ENCODE peak calls at places on chromosomes 11 and 22, in five cellular contexts. X is epithelial cell of proximal tubule; I is colonic mucosa; P is CD8-positive, alpha-beta T cell; R is astrocyte of the spinal cord. O is an unnamed sample.

GRCh38 chr11:15053201-15053685 is 20.1 kb upstream of the CALCB start:
- DNase-seq in X (peak; percentile 70), I (no peak), P (no peak), R (no peak), O (no peak)

GRCh38 chr11:69010964-69011623 is 2.0 kb downstream of the MRGPRF start:
- DNase-seq in X (no peak), I (peak; percentile 77), P (peak; percentile 5), R (peak; percentile 73), O (peak; percentile 58)

GRCh38 chr11:19939415-19939929 is 220.8 kb downstream of the DBX1 start:
- DNase-seq in X (no peak), I (no peak), P (no peak), R (no peak), O (no peak)

GRCh38 chr22:40215266-40215665 is 37.5 kb downstream of the TNRC6B start:
- DNase-seq in X (no peak), I (peak; percentile 25), P (no peak), R (no peak), O (no peak)

GRCh38 chr22:27507066-27507715 is 294.4 kb downstream of the MN1 start:
- DNase-seq in X (no peak), I (no peak), P (no peak), R (no peak), O (no peak)

GRCh38 chr11:61783717-61784505 is 8.5 kb downstream of the TMEM258 start:
- DNase-seq in X (no peak), I (no peak), P (no peak), R (peak; percentile 84), O (no peak)

GRCh38 chr11:2178906-2179494 is 7.4 kb upstream of the TH start:
- DNase-seq in X (peak; percentile 22), I (no peak), P (no peak), R (peak; percentile 57), O (no peak)

GRCh38 chr11:111359223-111360149 is 19.6 kb downstream of the POU2AF1 start:
- DNase-seq in X (no peak), I (no peak), P (no peak), R (no peak), O (no peak)

GRCh38 chr22:38955250-38955775 is 2.1 kb upstream of the APOBEC3A start:
- DNase-seq in X (no peak), I (no peak), P (no peak), R (no peak), O (no peak)

GRCh38 chr11:83068573-83068972 is 3.1 kb downstream of the RAB30 start:
- DNase-seq in X (no peak), I (no peak), P (no peak), R (no peak), O (no peak)

GRCh38 chr11:65150513-65151271 is 16.4 kb upstream of the SYVN1 start:
- DNase-seq in X (peak; percentile 27), I (peak; percentile 91), P (no peak), R (peak; percentile 90), O (no peak)

GRCh38 chr22:28600546-28601143 is 79.0 kb downstream of the TTC28 start:
- DNase-seq in X (peak; percentile 10), I (peak; percentile 27), P (no peak), R (peak; percentile 76), O (no peak)

GRCh38 chr11:46407635-46408034 is 16.1 kb upstream of the CHRM4 start:
- DNase-seq in X (no peak), I (no peak), P (no peak), R (no peak), O (no peak)

GRCh38 chr11:131353761-131354160 is 16.7 kb upstream of the NTM start:
- DNase-seq in X (no peak), I (no peak), P (no peak), R (no peak), O (no peak)

GRCh38 chr11:72352859-72353551 is 81.3 kb downstream of the CLPB start:
- DNase-seq in X (no peak), I (no peak), P (no peak), R (peak; percentile 69), O (peak; percentile 10)

GRCh38 chr11:101863361-101863760 is 51.4 kb upstream of the CEP126 start:
- DNase-seq in X (peak; percentile 53), I (no peak), P (no peak), R (peak; percentile 68), O (no peak)

GRCh38 chr11:101864098-101864497 is 50.7 kb upstream of the CEP126 start:
- DNase-seq in X (no peak), I (no peak), P (no peak), R (no peak), O (no peak)

GRCh38 chr11:101862410-101863233 is 52.2 kb upstream of the CEP126 start:
- DNase-seq in X (peak; percentile 60), I (peak; percentile 20), P (no peak), R (peak; percentile 71), O (peak; percentile 11)

GRCh38 chr11:101860694-101861371 is 54.0 kb upstream of the CEP126 start:
- DNase-seq in X (no peak), I (peak; percentile 44), P (peak; percentile 5), R (peak; percentile 69), O (peak; percentile 28)
- TF ChIP-seq CTCF in X (peak; percentile 82), I (peak; percentile 69), P (peak; percentile 73), R (peak; percentile 85), O (peak; percentile 84)

GRCh38 chr22:42074846-42075245 is 798 bp downstream of the PHETA2 start:
- DNase-seq in X (no peak), I (no peak), P (no peak), R (no peak), O (no peak)

GRCh38 chr22:42073568-42074152 is 388 bp upstream of the PHETA2 start:
- DNase-seq in X (no peak), I (no peak), P (no peak), R (no peak), O (no peak)

GRCh38 chr22:42075277-42075676 is 1.2 kb downstream of the PHETA2 start:
- DNase-seq in X (no peak), I (no peak), P (no peak), R (no peak), O (no peak)

GRCh38 chr22:42072606-42073330 is 1.3 kb upstream of the PHETA2 start:
- DNase-seq in X (no peak), I (no peak), P (no peak), R (no peak), O (no peak)

DNA sequence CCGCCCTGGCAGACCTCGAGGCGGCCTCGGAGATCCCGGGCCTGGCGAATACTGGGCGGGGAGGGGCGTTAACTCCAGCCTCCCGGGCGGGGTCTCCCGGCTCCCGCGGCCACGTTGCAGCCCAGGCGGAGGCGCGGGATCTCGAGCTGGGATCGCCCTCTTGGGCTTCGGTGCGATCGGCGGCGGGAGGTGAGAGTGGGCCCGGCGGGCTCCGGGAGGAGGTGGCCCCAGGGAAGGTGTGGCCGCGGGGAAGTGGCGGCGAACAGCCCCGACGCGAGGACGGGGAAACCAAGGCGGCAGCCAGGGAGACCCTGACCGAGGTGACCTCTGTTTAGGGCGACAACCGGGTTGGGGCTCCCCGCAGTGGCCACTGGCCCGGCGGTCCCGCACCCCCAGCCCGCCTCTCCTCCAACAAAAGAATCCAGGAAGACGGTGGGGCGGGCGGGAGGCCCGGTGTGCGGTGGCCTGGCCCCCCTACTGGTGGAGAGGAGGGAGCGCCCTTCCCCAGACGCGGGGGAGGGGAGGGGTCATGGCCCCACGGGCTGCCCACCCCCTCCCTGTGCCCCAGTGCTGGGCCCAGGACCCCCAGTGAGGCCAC is at the start of gene PHETA2:
- DNase-seq in X (no peak), I (peak; percentile 65), P (peak; percentile 43), R (peak; percentile 42), O (no peak)
- TF ChIP-seq CTCF in X (peak; percentile 39), I (peak; percentile 45), P (no peak), R (peak; percentile 41), O (peak; percentile 57)

GRCh38 chr11:88434333-88434976 is 96.9 kb upstream of the CTSC start:
- DNase-seq in X (no peak), I (no peak), P (no peak), R (no peak), O (no peak)
- TF ChIP-seq CTCF in X (no peak), I (no peak), P (no peak), R (no peak), O (no peak)

GRCh38 chr22:23274146-23274526 is 93.8 kb downstream of the BCR start:
- DNase-seq in X (no peak), I (no peak), P (no peak), R (no peak), O (no peak)

GRCh38 chr22:23276656-23277582 is 96.6 kb downstream of the BCR start:
- DNase-seq in X (no peak), I (no peak), P (no peak), R (no peak), O (no peak)

GRCh38 chr22:23274891-23275694 is 94.8 kb downstream of the BCR start:
- DNase-seq in X (no peak), I (no peak), P (no peak), R (no peak), O (no peak)

GRCh38 chr22:23277583-23278295 is 97.4 kb downstream of the BCR start:
- DNase-seq in X (no peak), I (no peak), P (no peak), R (no peak), O (no peak)

DNA sequence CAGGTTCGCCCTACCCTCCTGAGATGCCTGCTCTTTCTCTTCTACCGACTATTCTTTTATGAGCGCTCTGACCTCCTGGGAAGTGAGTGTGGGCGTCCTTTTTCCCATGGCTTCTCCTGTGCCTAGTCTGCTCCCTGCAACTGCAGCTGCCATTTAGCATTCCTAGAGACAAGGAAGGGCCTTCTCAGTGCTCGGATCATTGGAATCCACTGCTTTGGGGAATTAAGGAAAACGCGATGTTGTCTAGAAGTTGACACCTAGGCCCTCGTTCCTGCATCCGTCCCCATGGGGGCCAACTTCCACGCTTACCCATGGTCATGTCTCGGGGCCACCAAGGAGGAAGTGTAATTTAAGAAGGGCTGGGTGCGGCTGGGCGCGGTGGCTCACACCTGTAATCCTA is 95.4 kb downstream of the BCR start:
- DNase-seq in X (no peak), I (no peak), P (no peak), R (no peak), O (no peak)
- TF ChIP-seq CTCF in X (no peak), I (no peak), P (no peak), R (no peak), O (no peak)

GRCh38 chr11:66543263-66544107 is 2.4 kb downstream of the ZDHHC24 start:
- DNase-seq in X (no peak), I (peak; percentile 35), P (peak; percentile 64), R (peak; percentile 46), O (peak; percentile 36)
- TF ChIP-seq CTCF in X (no peak), I (no peak), P (peak; percentile 19), R (peak; percentile 70), O (peak; percentile 43)

DNA sequence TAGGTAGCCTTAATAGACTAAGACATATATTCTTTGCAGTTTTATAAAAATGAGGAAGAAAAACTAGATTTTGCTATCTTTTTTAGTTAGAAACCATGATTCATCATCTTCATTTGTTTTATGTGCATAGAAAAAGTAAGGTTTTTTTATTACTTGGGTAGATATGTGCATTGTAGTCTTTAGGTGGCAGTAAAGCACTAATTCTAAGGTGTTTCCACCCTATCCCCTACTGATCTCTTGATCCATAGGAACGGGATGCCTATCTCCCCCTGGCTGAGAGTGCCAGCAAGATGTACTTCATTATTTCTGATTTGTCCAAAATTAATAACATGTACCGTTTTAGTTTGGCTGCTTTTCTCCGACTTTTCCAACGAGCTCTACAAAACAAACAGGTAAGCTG is 148.1 kb downstream of the DYNC2H1 start:
- DNase-seq in X (no peak), I (no peak), P (no peak), R (peak; percentile 26), O (no peak)
- TF ChIP-seq CTCF in X (peak; percentile 53), I (no peak), P (no peak), R (peak; percentile 26), O (peak; percentile 62)

GRCh38 chr22:37782340-37783168 is 25.2 kb upstream of the GCAT start:
- DNase-seq in X (no peak), I (peak; percentile 56), P (no peak), R (peak; percentile 15), O (no peak)
- TF ChIP-seq CTCF in X (peak; percentile 29), I (no peak), P (no peak), R (peak; percentile 7), O (peak; percentile 17)